ENCODE peak calls at places on chromosomes 13 and 19, in nine cellular contexts. K is A549, R is stomach, W is ovary, Y is suprapubic skin, A is transverse colon, M is sigmoid colon, G is esophagus muscularis mucosa, B is H1. D is an unnamed sample.
A peak's percentile ranks its signal among the peaks of the same experiment; 100 is the strongest.

GRCh38 chr19:47598407-47599349 is 10.3 kb upstream of the BICRA start:
- DNase-seq in K (peak; percentile 98), R (peak; percentile 41), W (peak; percentile 74), Y (peak; percentile 79), A (peak; percentile 59), M (peak; percentile 92), G (peak; percentile 95), B (peak; percentile 86), D (peak; percentile 64)

GRCh38 chr13:89966524-89966923 is 1381.0 kb upstream of the MIR17HG start:
- DNase-seq in K (no peak), R (no peak), W (no peak), Y (no peak), A (no peak), M (no peak), G (no peak), B (no peak), D (no peak)

GRCh38 chr19:13610042-13610691 is 103.9 kb upstream of the CACNA1A start:
- DNase-seq in K (no peak), R (peak; percentile 29), W (no peak), Y (no peak), A (peak; percentile 21), M (no peak), G (no peak), B (no peak), D (no peak)

GRCh38 chr13:93965587-93965986 is 513.9 kb downstream of the DCT start:
- DNase-seq in K (no peak), R (no peak), W (no peak), Y (no peak), A (no peak), M (no peak), G (no peak), B (no peak), D (no peak)

GRCh38 chr13:114035583-114036501 is 62.0 kb upstream of the C13orf46 start:
- DNase-seq in K (no peak), R (no peak), W (no peak), Y (no peak), A (no peak), M (no peak), G (no peak), B (no peak), D (peak; percentile 50)

GRCh38 chr13:24223341-24224231 is 63.1 kb downstream of the SPATA13 start:
- DNase-seq in K (no peak), R (no peak), W (no peak), Y (no peak), A (no peak), M (no peak), G (no peak), B (no peak), D (no peak)

GRCh38 chr13:75748874-75749273 is 112.7 kb downstream of the LMO7 start:
- DNase-seq in K (no peak), R (no peak), W (no peak), Y (no peak), A (no peak), M (no peak), G (no peak), B (no peak), D (no peak)

GRCh38 chr19:35459414-35460082 is 11.5 kb downstream of the FFAR2 start:
- DNase-seq in K (no peak), R (peak; percentile 70), W (peak; percentile 70), Y (no peak), A (peak; percentile 26), M (no peak), G (no peak), B (no peak), D (no peak)

GRCh38 chr19:13817615-13818371 is 22.6 kb downstream of the ZSWIM4 start:
- DNase-seq in K (no peak), R (peak; percentile 87), W (no peak), Y (no peak), A (peak; percentile 87), M (no peak), G (no peak), B (peak; percentile 98), D (no peak)

GRCh38 chr19:49793561-49793840 is 19.6 kb downstream of the FUZ start:
- DNase-seq in K (no peak), R (no peak), W (no peak), Y (no peak), A (no peak), M (no peak), G (no peak), B (no peak), D (no peak)

GRCh38 chr19:7748756-7749155 is 1.4 kb upstream of the CD209 start:
- DNase-seq in K (no peak), R (no peak), W (no peak), Y (no peak), A (no peak), M (peak; percentile 18), G (no peak), B (peak; percentile 51), D (no peak)

GRCh38 chr19:23515551-23515950 is 120.3 kb upstream of the ZNF91 start:
- DNase-seq in K (no peak), R (no peak), W (no peak), Y (no peak), A (no peak), M (no peak), G (no peak), B (no peak), D (no peak)

GRCh38 chr13:91347996-91348905 is 764 bp downstream of the MIR17HG start:
- DNase-seq in K (peak; percentile 48), R (peak; percentile 53), W (peak; percentile 42), Y (peak; percentile 72), A (peak; percentile 56), M (peak; percentile 74), G (no peak), B (no peak), D (peak; percentile 27)

GRCh38 chr19:16319466-16319865 is 5.2 kb upstream of the KLF2 start:
- DNase-seq in K (no peak), R (no peak), W (no peak), Y (no peak), A (no peak), M (no peak), G (no peak), B (no peak), D (no peak)

GRCh38 chr19:29524912-29525870 is 603 bp upstream of the VSTM2B start:
- DNase-seq in K (no peak), R (no peak), W (no peak), Y (no peak), A (no peak), M (no peak), G (no peak), B (no peak), D (no peak)

GRCh38 chr13:113157206-113157928 is 1.1 kb upstream of the PROZ start:
- DNase-seq in K (no peak), R (no peak), W (no peak), Y (no peak), A (no peak), M (no peak), G (no peak), B (no peak), D (no peak)

GRCh38 chr13:97057196-97057595 is 62.9 kb upstream of the OXGR1 start:
- DNase-seq in K (no peak), R (no peak), W (no peak), Y (no peak), A (no peak), M (no peak), G (no peak), B (no peak), D (no peak)

GRCh38 chr13:52118595-52118994 is 10.3 kb downstream of the NEK5 start:
- DNase-seq in K (no peak), R (no peak), W (no peak), Y (no peak), A (no peak), M (no peak), G (no peak), B (no peak), D (no peak)

GRCh38 chr13:80454245-80454644 is 113.3 kb upstream of the SPRY2 start:
- DNase-seq in K (no peak), R (no peak), W (no peak), Y (no peak), A (no peak), M (no peak), G (no peak), B (no peak), D (no peak)

DNA sequence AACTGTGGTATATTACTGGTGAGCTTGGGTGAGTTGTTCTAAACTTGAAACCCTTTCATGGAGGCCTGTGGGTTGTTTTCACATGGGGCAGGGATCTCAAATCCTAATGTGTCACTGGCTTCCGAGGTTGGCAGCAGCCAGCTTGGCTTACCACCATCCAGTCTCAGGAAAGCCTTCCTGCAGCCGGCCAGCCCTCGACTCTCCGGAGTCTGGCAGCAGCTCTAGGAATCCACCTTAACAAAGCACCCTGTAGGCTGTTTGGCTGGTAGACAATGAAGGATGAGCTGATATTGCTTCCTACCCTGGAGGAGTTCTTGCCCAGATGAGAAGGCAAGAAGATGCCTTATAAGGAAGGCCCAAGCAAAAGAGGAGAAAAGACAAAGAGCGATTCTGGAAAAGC is 188.3 kb downstream of the KLF12 start:
- DNase-seq in K (no peak), R (no peak), W (no peak), Y (no peak), A (no peak), M (peak; percentile 77), G (no peak), B (no peak), D (no peak)
- TF ChIP-seq EP300 in K (no peak), R (no peak), W (no peak), Y (no peak), A (no peak), M (no peak), G (no peak), B (no peak), D (no peak)

GRCh38 chr19:17511724-17512573 is 500 bp downstream of the PGLS start:
- DNase-seq in K (peak; percentile 47), R (peak; percentile 85), W (peak; percentile 84), Y (peak; percentile 93), A (peak; percentile 90), M (peak; percentile 95), G (peak; percentile 97), B (peak; percentile 71), D (peak; percentile 65)
- TF ChIP-seq CTCF in K (peak; percentile 5), R (no peak), W (peak; percentile 41), Y (peak; percentile 22), A (peak; percentile 13), M (no peak), G (peak; percentile 24), B (peak; percentile 39), D (peak; percentile 26)

DNA sequence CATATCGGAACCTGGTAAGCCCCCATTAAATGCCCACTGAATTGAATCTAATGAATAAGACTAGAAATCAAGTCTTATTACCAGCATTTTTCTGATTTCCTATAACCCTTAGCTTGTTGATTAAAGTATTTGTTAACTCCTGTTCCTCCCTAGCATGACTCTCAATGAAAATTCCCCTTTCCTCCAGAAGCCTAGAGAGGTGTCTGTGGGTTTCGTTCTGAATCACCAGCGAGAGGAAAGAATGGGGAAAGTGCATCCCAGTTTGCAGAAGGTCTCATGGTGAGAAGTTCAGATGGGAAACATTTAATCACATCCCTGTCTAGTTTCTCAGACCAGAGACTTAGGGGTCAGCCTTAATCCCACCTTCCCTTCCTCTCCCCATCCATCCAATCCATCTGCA is 26.9 kb downstream of the POU2F2 start:
- DNase-seq in K (no peak), R (no peak), W (no peak), Y (no peak), A (no peak), M (no peak), G (no peak), B (no peak), D (no peak)
- TF ChIP-seq POLR2A in K (no peak), R (no peak), W (no peak), Y (no peak), A (no peak), M (no peak), G (no peak), B (no peak), D (no peak)

DNA sequence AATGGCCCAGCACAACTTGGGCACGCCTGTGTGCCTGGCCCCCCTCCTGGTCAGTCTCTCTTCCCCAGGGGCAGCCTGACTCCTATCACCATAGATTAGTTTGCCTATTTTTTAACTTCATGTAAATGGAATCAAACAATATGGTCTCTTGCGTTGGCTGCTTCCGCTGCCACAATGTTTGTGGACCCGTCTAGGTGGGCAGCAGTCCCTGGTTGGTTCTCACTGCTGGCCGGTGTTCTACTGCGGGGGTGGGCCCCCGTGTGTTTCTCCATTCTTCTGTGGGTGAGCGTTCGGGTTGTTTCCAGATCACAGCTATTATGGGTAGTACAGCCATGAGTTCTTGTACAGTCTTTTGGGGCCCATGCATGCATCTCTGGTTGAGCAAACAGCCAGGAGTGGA is 47.3 kb downstream of the CEBPG start:
- DNase-seq in K (no peak), R (no peak), W (no peak), Y (no peak), A (no peak), M (no peak), G (no peak), B (no peak), D (no peak)
- TF ChIP-seq EP300 in K (no peak), R (no peak), W (no peak), Y (no peak), A (no peak), M (no peak), G (no peak), B (no peak), D (no peak)

D was measured in tibial nerve.